ENCODE peak calls at places on chromosomes 6 and 20, in four cellular contexts. One of them, this sample, is unnamed.

GRCh38 chr20:9215539-9215938 is 146.7 kb downstream of the PLCB4 start:
- DNase-seq in IMR-90: no peak
- DNase-seq in H9: no peak
- DNase-seq in neuronal stem cell: no peak
- DNase-seq in this sample: no peak

GRCh38 chr6:147033267-147033666 is 170.9 kb upstream of the STXBP5 start:
- DNase-seq in neuronal stem cell: no peak
- DNase-seq in IMR-90: no peak
- DNase-seq in H9: peak; percentile 62
- DNase-seq in this sample: peak; percentile 26

GRCh38 chr6:159169557-159170332 is 545 bp downstream of the FNDC1 start:
- DNase-seq in H9: peak; percentile 77
- DNase-seq in IMR-90: peak; percentile 14
- DNase-seq in neuronal stem cell: peak; percentile 40
- DNase-seq in this sample: no peak

GRCh38 chr6:127483399-127484055 is 24.3 kb upstream of the KIAA0408 start:
- DNase-seq in neuronal stem cell: no peak
- DNase-seq in IMR-90: no peak
- DNase-seq in H9: peak; percentile 76
- DNase-seq in this sample: no peak

GRCh38 chr6:37514377-37514776 is 14.7 kb upstream of the CCDC167 start:
- DNase-seq in H9: no peak
- DNase-seq in IMR-90: peak; percentile 77
- DNase-seq in neuronal stem cell: no peak
- DNase-seq in this sample: no peak

GRCh38 chr6:98836025-98836961 is 1.9 kb downstream of the POU3F2 start:
- DNase-seq in neuronal stem cell: no peak
- DNase-seq in IMR-90: no peak
- DNase-seq in H9: no peak
- DNase-seq in this sample: no peak

GRCh38 chr6:142891454-142891853 is 53.5 kb downstream of the HIVEP2 start:
- DNase-seq in neuronal stem cell: no peak
- DNase-seq in IMR-90: no peak
- DNase-seq in H9: no peak
- DNase-seq in this sample: no peak

GRCh38 chr6:85116475-85116874 is 333.4 kb upstream of the NT5E start:
- DNase-seq in H9: no peak
- DNase-seq in IMR-90: no peak
- DNase-seq in neuronal stem cell: no peak
- DNase-seq in this sample: no peak

GRCh38 chr20:37315293-37316110 is 26.0 kb downstream of the MANBAL start:
- DNase-seq in neuronal stem cell: no peak
- DNase-seq in H9: no peak
- DNase-seq in IMR-90: peak; percentile 92
- DNase-seq in this sample: peak; percentile 57

GRCh38 chr6:167564416-167565250 is 239.7 kb downstream of the TTLL2 start:
- DNase-seq in neuronal stem cell: no peak
- DNase-seq in IMR-90: no peak
- DNase-seq in H9: no peak
- DNase-seq in this sample: no peak

GRCh38 chr6:111872521-111873177 is 603 bp downstream of the FYN start:
- DNase-seq in H9: peak; percentile 49
- DNase-seq in IMR-90: peak; percentile 30
- DNase-seq in neuronal stem cell: peak; percentile 49
- DNase-seq in this sample: no peak

GRCh38 chr20:11551491-11551890 is 366.2 kb upstream of the BTBD3 start:
- DNase-seq in IMR-90: no peak
- DNase-seq in H9: no peak
- DNase-seq in neuronal stem cell: no peak
- DNase-seq in this sample: no peak

GRCh38 chr20:60249436-60249835 is 291.2 kb downstream of the CDH26 start:
- DNase-seq in IMR-90: peak; percentile 98
- DNase-seq in neuronal stem cell: no peak
- DNase-seq in H9: no peak
- DNase-seq in this sample: peak; percentile 89

GRCh38 chr6:11188161-11188915 is 44.1 kb downstream of the NEDD9 start:
- DNase-seq in IMR-90: peak; percentile 43
- DNase-seq in H9: no peak
- DNase-seq in neuronal stem cell: no peak
- DNase-seq in this sample: no peak

GRCh38 chr6:56555438-56555872 is 87.2 kb downstream of the DST start:
- DNase-seq in neuronal stem cell: no peak
- DNase-seq in IMR-90: peak; percentile 73
- DNase-seq in H9: no peak
- DNase-seq in this sample: no peak

GRCh38 chr20:25470045-25470444 is 62.6 kb downstream of the GINS1 start:
- DNase-seq in H9: peak; percentile 76
- DNase-seq in IMR-90: peak; percentile 25
- DNase-seq in neuronal stem cell: peak; percentile 23
- DNase-seq in this sample: no peak

GRCh38 chr6:138970856-138971425 is 17.1 kb downstream of the REPS1 start:
- DNase-seq in neuronal stem cell: no peak
- DNase-seq in IMR-90: peak; percentile 95
- DNase-seq in H9: no peak
- DNase-seq in this sample: peak; percentile 82

GRCh38 chr20:51372966-51373365 is 169.6 kb downstream of the NFATC2 start:
- DNase-seq in H9: no peak
- DNase-seq in neuronal stem cell: no peak
- DNase-seq in IMR-90: no peak
- DNase-seq in this sample: no peak

GRCh38 chr20:59007758-59008511 is 881 bp upstream of the CTSZ start:
- DNase-seq in H9: no peak
- DNase-seq in IMR-90: no peak
- DNase-seq in neuronal stem cell: no peak
- DNase-seq in this sample: peak; percentile 55

GRCh38 chr6:166244353-166245045 is 63.7 kb downstream of the PRR18 start:
- DNase-seq in H9: no peak
- DNase-seq in neuronal stem cell: no peak
- DNase-seq in IMR-90: no peak
- DNase-seq in this sample: no peak

GRCh38 chr6:35237466-35237865 is 22.1 kb upstream of the ZNF76 start:
- DNase-seq in neuronal stem cell: no peak
- DNase-seq in IMR-90: no peak
- DNase-seq in H9: no peak
- DNase-seq in this sample: no peak

GRCh38 chr6:99334526-99335127 is 14.8 kb downstream of the FAXC start:
- DNase-seq in neuronal stem cell: no peak
- DNase-seq in IMR-90: peak; percentile 66
- DNase-seq in H9: peak; percentile 37
- DNase-seq in this sample: no peak

GRCh38 chr6:139364302-139364981 is 10.0 kb downstream of the CITED2 start:
- DNase-seq in IMR-90: peak; percentile 63
- DNase-seq in neuronal stem cell: peak; percentile 50
- DNase-seq in H9: no peak
- DNase-seq in this sample: peak; percentile 79

GRCh38 chr6:77290798-77291197 is 172.5 kb downstream of the HTR1B start:
- DNase-seq in neuronal stem cell: no peak
- DNase-seq in IMR-90: peak; percentile 1
- DNase-seq in H9: no peak
- DNase-seq in this sample: no peak

GRCh38 chr6:13431861-13432465 is 55.4 kb downstream of the GFOD1 start:
- DNase-seq in IMR-90: peak; percentile 55
- DNase-seq in neuronal stem cell: no peak
- DNase-seq in H9: no peak
- DNase-seq in this sample: no peak
- H2AK5ac ChIP-seq in IMR-90: no peak overlapping the region
- H2AK5ac ChIP-seq in neuronal stem cell: no peak overlapping the region
- H2AK5ac ChIP-seq in H9: no peak overlapping the region
- H2AK5ac ChIP-seq in this sample: no peak overlapping the region

DNA sequence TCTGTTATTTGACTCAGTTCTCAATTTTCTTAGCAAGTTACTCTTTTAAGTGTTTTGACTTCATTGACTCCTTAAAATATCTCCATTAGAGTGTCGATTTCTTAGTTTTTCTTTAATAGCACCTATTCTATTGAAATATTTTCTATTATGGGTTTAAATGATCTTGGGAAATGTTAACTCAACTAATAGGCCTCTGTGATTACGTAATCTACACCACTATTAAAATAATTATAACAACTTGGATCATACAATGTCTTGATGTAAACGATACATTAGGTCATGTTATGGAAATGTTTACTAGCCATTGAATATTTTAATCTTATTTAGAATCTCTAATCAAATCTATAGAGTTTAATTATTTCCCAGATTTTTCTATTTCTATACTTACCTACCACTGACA is 550.0 kb downstream of the EYS start:
- DNase-seq in IMR-90: no peak
- DNase-seq in H9: no peak
- DNase-seq in neuronal stem cell: no peak
- DNase-seq in this sample: no peak
- H2AK5ac ChIP-seq in IMR-90: no peak overlapping the region
- H2AK5ac ChIP-seq in H9: no peak overlapping the region
- H2AK5ac ChIP-seq in neuronal stem cell: no peak overlapping the region
- H2AK5ac ChIP-seq in this sample: no peak overlapping the region

GRCh38 chr6:32149932-32150920 is 1.5 kb downstream of the PRRT1 start:
- DNase-seq in neuronal stem cell: no peak
- DNase-seq in IMR-90: no peak
- DNase-seq in H9: peak; percentile 75
- DNase-seq in this sample: no peak

GRCh38 chr6:32153252-32153834 is 598 bp upstream of the PPT2 start:
- DNase-seq in IMR-90: peak; percentile 41
- DNase-seq in H9: peak; percentile 82
- DNase-seq in neuronal stem cell: no peak
- DNase-seq in this sample: no peak

GRCh38 chr6:32152414-32153251 is 894 bp upstream of the PRRT1 start:
- DNase-seq in IMR-90: peak; percentile 41
- DNase-seq in H9: no peak
- DNase-seq in neuronal stem cell: no peak
- DNase-seq in this sample: peak; percentile 37

GRCh38 chr6:32151131-32151884 is 431 bp downstream of the PRRT1 start:
- DNase-seq in IMR-90: no peak
- DNase-seq in neuronal stem cell: no peak
- DNase-seq in H9: no peak
- DNase-seq in this sample: no peak

GRCh38 chr6:32151885-32152311 is at the start of gene PRRT1:
- DNase-seq in neuronal stem cell: no peak
- DNase-seq in IMR-90: no peak
- DNase-seq in H9: no peak
- DNase-seq in this sample: no peak
- H2AK5ac ChIP-seq in neuronal stem cell: peak within 1 kb of the TSS; percentile 3
- H2AK5ac ChIP-seq in IMR-90: peak within 1 kb of the TSS; percentile 80
- H2AK5ac ChIP-seq in H9: no peak within 1 kb of the TSS
- H2AK5ac ChIP-seq in this sample: no peak within 1 kb of the TSS

GRCh38 chr6:1394591-1395463 is 5.5 kb downstream of the FOXF2 start:
- DNase-seq in H9: no peak
- DNase-seq in neuronal stem cell: peak; percentile 32
- DNase-seq in IMR-90: no peak
- DNase-seq in this sample: no peak
- H2AK5ac ChIP-seq in H9: no peak overlapping the region
- H2AK5ac ChIP-seq in neuronal stem cell: no peak overlapping the region
- H2AK5ac ChIP-seq in IMR-90: peak overlapping the region; percentile 46
- H2AK5ac ChIP-seq in this sample: no peak overlapping the region

DNA sequence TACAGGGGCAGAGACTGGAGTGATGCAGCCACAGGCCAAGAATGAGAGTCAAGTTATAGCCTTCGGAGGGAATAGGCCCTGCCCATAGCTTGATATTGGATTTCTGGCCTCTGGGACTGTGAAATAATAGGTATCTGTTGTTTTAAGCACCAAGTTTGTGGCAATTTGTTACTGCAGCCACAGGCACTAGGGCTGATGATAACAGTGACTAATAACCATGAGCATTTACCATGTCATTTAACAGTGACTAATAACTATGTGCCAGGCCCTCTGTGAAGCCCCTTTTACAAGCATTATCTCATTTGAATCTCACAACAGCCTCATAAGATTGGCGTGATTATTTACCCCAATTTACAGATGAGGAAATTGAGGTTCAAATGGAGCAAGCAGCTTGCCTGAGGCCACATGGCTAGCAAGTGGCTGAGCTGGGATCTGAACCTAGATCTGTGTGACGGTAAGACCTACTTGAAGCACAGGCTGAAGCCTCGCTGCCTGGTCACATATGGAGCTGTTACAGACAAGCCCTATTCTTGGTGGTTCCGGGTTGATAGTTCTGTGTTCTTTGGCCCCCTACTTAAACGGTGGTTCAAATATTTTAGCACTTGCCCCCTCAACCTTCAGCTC is 98.5 kb downstream of the ELOVL5 start:
- DNase-seq in H9: no peak
- DNase-seq in neuronal stem cell: no peak
- DNase-seq in IMR-90: peak; percentile 10
- DNase-seq in this sample: peak; percentile 50
- H2AK5ac ChIP-seq in H9: no peak overlapping the region
- H2AK5ac ChIP-seq in neuronal stem cell: no peak overlapping the region
- H2AK5ac ChIP-seq in IMR-90: no peak overlapping the region
- H2AK5ac ChIP-seq in this sample: no peak overlapping the region

GRCh38 chr20:19427913-19428800 is 215.7 kb downstream of the SLC24A3 start:
- DNase-seq in H9: no peak
- DNase-seq in IMR-90: no peak
- DNase-seq in neuronal stem cell: no peak
- DNase-seq in this sample: peak; percentile 70

GRCh38 chr20:19426356-19426755 is 213.9 kb downstream of the SLC24A3 start:
- DNase-seq in IMR-90: no peak
- DNase-seq in H9: no peak
- DNase-seq in neuronal stem cell: no peak
- DNase-seq in this sample: no peak

GRCh38 chr20:19427480-19427879 is 215.0 kb downstream of the SLC24A3 start:
- DNase-seq in neuronal stem cell: no peak
- DNase-seq in H9: no peak
- DNase-seq in IMR-90: no peak
- DNase-seq in this sample: peak; percentile 93

GRCh38 chr20:19423097-19423891 is 210.9 kb downstream of the SLC24A3 start:
- DNase-seq in IMR-90: no peak
- DNase-seq in H9: no peak
- DNase-seq in neuronal stem cell: no peak
- DNase-seq in this sample: no peak

GRCh38 chr20:19423892-19424620 is 211.6 kb downstream of the SLC24A3 start:
- DNase-seq in neuronal stem cell: no peak
- DNase-seq in IMR-90: no peak
- DNase-seq in H9: no peak
- DNase-seq in this sample: no peak
- H2AK5ac ChIP-seq in neuronal stem cell: no peak overlapping the region
- H2AK5ac ChIP-seq in IMR-90: no peak overlapping the region
- H2AK5ac ChIP-seq in H9: no peak overlapping the region
- H2AK5ac ChIP-seq in this sample: no peak overlapping the region

GRCh38 chr6:101824551-101825345 is 431.2 kb downstream of the GRIK2 start:
- DNase-seq in H9: no peak
- DNase-seq in neuronal stem cell: no peak
- DNase-seq in IMR-90: peak; percentile 25
- DNase-seq in this sample: peak; percentile 4

GRCh38 chr6:101830501-101831031 is 437.1 kb downstream of the GRIK2 start:
- DNase-seq in IMR-90: peak; percentile 24
- DNase-seq in H9: no peak
- DNase-seq in neuronal stem cell: no peak
- DNase-seq in this sample: no peak

GRCh38 chr6:101826678-101827077 is 433.2 kb downstream of the GRIK2 start:
- DNase-seq in IMR-90: no peak
- DNase-seq in neuronal stem cell: no peak
- DNase-seq in H9: no peak
- DNase-seq in this sample: no peak

GRCh38 chr6:101826259-101826658 is 432.8 kb downstream of the GRIK2 start:
- DNase-seq in neuronal stem cell: no peak
- DNase-seq in H9: no peak
- DNase-seq in IMR-90: no peak
- DNase-seq in this sample: no peak
- H2AK5ac ChIP-seq in neuronal stem cell: no peak overlapping the region
- H2AK5ac ChIP-seq in H9: no peak overlapping the region
- H2AK5ac ChIP-seq in IMR-90: no peak overlapping the region
- H2AK5ac ChIP-seq in this sample: no peak overlapping the region